ENCODE peak calls at places on chromosomes 11 and 22, in five cellular contexts. D is fibroblast of lung, J is cardiac muscle cell, W is endothelial cell of umbilical vein, S is A549. Q is an unnamed sample.
A peak's percentile ranks its signal among the peaks of the same experiment; 100 is the strongest.

GRCh38 chr11:3134651-3135490 is 30.2 kb downstream of the OSBPL5 start:
- DNase-seq in J (no peak), W (no peak), S (no peak), D (no peak), Q (no peak)

GRCh38 chr11:62854013-62854824 is 14.8 kb upstream of the WDR74 start:
- DNase-seq in D (no peak), W (no peak), S (no peak), J (no peak), Q (no peak)

GRCh38 chr22:40176921-40177737 is 596 bp upstream of the TNRC6B start:
- DNase-seq in W (peak; percentile 61), S (peak; percentile 49), J (peak; percentile 17), D (peak; percentile 70), Q (peak; percentile 37)

GRCh38 chr11:75571625-75572024 is 9.6 kb downstream of the SERPINH1 start:
- DNase-seq in S (no peak), D (no peak), J (no peak), W (no peak), Q (no peak)

GRCh38 chr11:118002541-118003019 is 16.4 kb downstream of the IL10RA start:
- DNase-seq in D (no peak), W (no peak), J (no peak), S (no peak), Q (no peak)

GRCh38 chr11:27699242-27699925 is 871 bp downstream of the BDNF start:
- DNase-seq in S (peak; percentile 73), W (peak; percentile 74), J (peak; percentile 47), D (peak; percentile 72), Q (no peak)

GRCh38 chr11:2566223-2567025 is 121.6 kb downstream of the KCNQ1 start:
- DNase-seq in J (peak; percentile 22), S (no peak), D (no peak), W (no peak), Q (peak; percentile 44)

GRCh38 chr22:44920183-44920582 is 89.6 kb downstream of the PHF21B start:
- DNase-seq in S (no peak), J (no peak), D (no peak), W (no peak), Q (no peak)

GRCh38 chr22:28741200-28741757 is 341 bp downstream of the CHEK2 start:
- DNase-seq in J (peak; percentile 1), D (no peak), W (no peak), S (no peak), Q (no peak)

GRCh38 chr11:101129203-101129943 is at the start of gene PGR:
- DNase-seq in S (no peak), J (peak; percentile 41), W (no peak), D (no peak), Q (no peak)

GRCh38 chr11:10303558-10304363 is 1.1 kb upstream of the ADM start:
- DNase-seq in D (peak; percentile 41), W (peak; percentile 41), S (peak; percentile 78), J (peak; percentile 24), Q (no peak)

GRCh38 chr11:102497061-102497460 is 33.5 kb downstream of the MMP7 start:
- DNase-seq in S (no peak), D (peak; percentile 77), W (no peak), J (no peak), Q (no peak)

GRCh38 chr11:77821349-77821851 is 456 bp downstream of the AAMDC start:
- DNase-seq in J (peak; percentile 55), D (peak; percentile 46), S (peak; percentile 13), W (peak; percentile 57), Q (no peak)

GRCh38 chr11:124724854-124725718 is 14.7 kb upstream of the NRGN start:
- DNase-seq in W (no peak), S (no peak), J (peak; percentile 46), D (no peak), Q (no peak)

GRCh38 chr11:35242412-35242811 is 103.4 kb downstream of the CD44 start:
- DNase-seq in J (no peak), W (no peak), D (peak; percentile 38), S (no peak), Q (no peak)

GRCh38 chr11:13687271-13687670 is 18.8 kb downstream of the FAR1 start:
- DNase-seq in J (peak; percentile 60), W (no peak), D (peak; percentile 18), S (no peak), Q (no peak)

GRCh38 chr11:130672911-130673310 is 224.5 kb downstream of the ADAMTS15 start:
- DNase-seq in D (peak; percentile 64), S (no peak), W (no peak), J (no peak), Q (no peak)

GRCh38 chr11:44329472-44330230 is 19.7 kb upstream of the ALX4 start:
- DNase-seq in S (no peak), D (no peak), J (no peak), W (no peak), Q (no peak)

GRCh38 chr11:134332189-134332631 is 422 bp downstream of the GLB1L2 start:
- DNase-seq in S (no peak), D (no peak), W (no peak), J (peak; percentile 28), Q (no peak)

GRCh38 chr11:72223615-72224586 is 666 bp upstream of the INPPL1 start:
- DNase-seq in J (peak; percentile 84), W (peak; percentile 74), D (peak; percentile 72), S (peak; percentile 65), Q (no peak)

GRCh38 chr11:118511576-118511975 is 15.7 kb upstream of the TTC36 start:
- DNase-seq in D (no peak), W (no peak), J (no peak), S (no peak), Q (no peak)

GRCh38 chr11:70783356-70783755 is 385.0 kb downstream of the CTTN start:
- DNase-seq in W (no peak), J (no peak), S (no peak), D (no peak), Q (no peak)

GRCh38 chr11:70786021-70786665 is 387.8 kb downstream of the CTTN start:
- DNase-seq in W (no peak), D (no peak), J (no peak), S (no peak), Q (no peak)

GRCh38 chr11:70782401-70782913 is 384.1 kb downstream of the CTTN start:
- DNase-seq in D (no peak), J (no peak), S (no peak), W (no peak), Q (no peak)

GRCh38 chr11:70783821-70784220 is 385.5 kb downstream of the CTTN start:
- DNase-seq in J (no peak), S (no peak), D (no peak), W (no peak), Q (no peak)

DNA sequence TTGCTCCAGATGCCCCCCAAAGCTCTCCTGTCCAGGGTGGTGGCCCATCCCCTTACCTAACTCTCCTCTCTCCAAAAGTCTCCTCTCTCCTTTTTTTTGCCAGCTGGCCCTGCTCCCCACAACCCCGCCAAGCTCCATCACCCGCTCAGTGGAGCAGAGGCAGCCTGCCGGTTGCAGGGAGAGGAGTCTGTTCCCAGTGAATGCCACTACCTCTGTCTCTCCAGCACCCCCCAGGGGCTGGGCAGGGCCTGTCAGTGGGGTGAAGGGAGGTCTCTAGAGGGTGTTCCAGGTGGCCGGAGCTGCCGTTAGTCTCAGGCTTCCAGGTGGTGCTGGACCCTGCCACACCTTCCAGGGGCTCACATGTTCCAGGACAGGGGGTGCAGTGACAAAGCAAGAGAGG is 387.0 kb downstream of the CTTN start:
- DNase-seq in W (no peak), D (no peak), J (no peak), S (no peak), Q (no peak)
- H3K27ac ChIP-seq in W (no peak overlapping the region), D (no peak overlapping the region), J (no peak overlapping the region), S (no peak overlapping the region), Q (no peak overlapping the region)

GRCh38 chr22:17397756-17398155 is 28.5 kb downstream of the CECR2 start:
- DNase-seq in W (no peak), J (no peak), D (no peak), S (no peak), Q (no peak)

GRCh38 chr22:17400305-17400704 is 31.0 kb downstream of the CECR2 start:
- DNase-seq in J (no peak), W (no peak), S (no peak), D (no peak), Q (no peak)

GRCh38 chr22:17401728-17402127 is 32.5 kb downstream of the CECR2 start:
- DNase-seq in S (no peak), J (no peak), W (no peak), D (no peak), Q (no peak)

GRCh38 chr22:17398159-17398558 is 28.9 kb downstream of the CECR2 start:
- DNase-seq in J (no peak), S (no peak), W (no peak), D (no peak), Q (no peak)

DNA sequence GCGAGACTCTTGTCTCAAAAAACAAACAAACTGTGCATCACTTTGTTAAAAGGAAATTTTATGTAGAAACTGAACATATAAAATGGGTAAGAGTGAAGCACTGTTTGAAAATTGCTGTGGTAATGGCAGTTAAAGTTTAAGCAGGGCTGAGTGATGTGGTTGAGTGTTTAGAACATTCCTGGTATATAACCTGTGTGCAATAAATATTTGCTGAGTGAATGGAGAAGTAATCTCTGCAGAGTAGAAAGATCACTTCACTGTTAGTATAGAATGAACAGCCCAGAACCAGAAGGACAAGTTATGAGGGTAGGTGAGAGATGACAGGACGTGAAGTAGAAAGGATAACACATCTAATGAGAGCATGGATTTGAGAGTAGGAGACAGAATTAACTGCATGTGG is 27.3 kb downstream of the CECR2 start:
- DNase-seq in D (no peak), S (no peak), J (no peak), W (no peak), Q (no peak)
- H3K27ac ChIP-seq in D (no peak overlapping the region), S (no peak overlapping the region), J (peak overlapping the region; percentile 59), W (no peak overlapping the region), Q (no peak overlapping the region)

GRCh38 chr11:128686045-128686741 is 7.7 kb upstream of the FLI1 start:
- DNase-seq in J (no peak), W (no peak), D (no peak), S (no peak), Q (no peak)

GRCh38 chr11:128687321-128687720 is 6.6 kb upstream of the FLI1 start:
- DNase-seq in D (no peak), J (no peak), S (no peak), W (peak; percentile 19), Q (no peak)

GRCh38 chr11:128688031-128688713 is 5.7 kb upstream of the FLI1 start:
- DNase-seq in W (no peak), J (no peak), S (no peak), D (no peak), Q (no peak)

GRCh38 chr11:128685383-128686044 is 8.4 kb upstream of the FLI1 start:
- DNase-seq in J (no peak), D (no peak), S (no peak), W (peak; percentile 11), Q (no peak)

GRCh38 chr11:128686745-128687177 is 7.1 kb upstream of the FLI1 start:
- DNase-seq in W (peak; percentile 53), J (peak; percentile 54), S (peak; percentile 15), D (peak; percentile 49), Q (no peak)
- H3K27ac ChIP-seq in W (no peak overlapping the region), J (no peak overlapping the region), S (no peak overlapping the region), D (no peak overlapping the region), Q (no peak overlapping the region)

GRCh38 chr11:129013737-129014475 is 71.2 kb upstream of the TP53AIP1 start:
- DNase-seq in J (no peak), S (no peak), D (no peak), W (no peak), Q (no peak)

DNA sequence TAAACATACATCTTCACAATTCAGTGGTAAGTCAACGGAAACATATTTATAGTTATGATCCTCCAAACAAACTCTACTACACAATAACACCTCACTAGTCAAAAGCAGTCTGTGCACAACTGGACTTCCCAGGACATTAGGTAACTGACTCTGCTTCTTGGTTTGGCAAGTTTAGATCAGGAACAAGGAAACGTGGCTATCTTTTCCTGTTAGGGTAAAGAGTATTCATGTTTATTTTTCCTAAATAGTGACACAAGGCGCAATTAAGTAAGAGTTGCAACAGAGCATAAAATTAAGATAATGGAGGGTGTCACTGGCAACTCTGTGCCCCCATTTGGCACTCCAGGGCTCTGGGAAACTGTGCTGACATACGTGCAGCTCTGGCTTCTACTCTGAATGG is 70.2 kb upstream of the TP53AIP1 start:
- DNase-seq in S (no peak), J (no peak), D (no peak), W (no peak), Q (no peak)
- H3K27ac ChIP-seq in S (no peak overlapping the region), J (no peak overlapping the region), D (no peak overlapping the region), W (no peak overlapping the region), Q (no peak overlapping the region)